ENCODE peak calls at places on chromosomes 6 and 20, in ten cellular contexts. L is upper lobe of left lung; M is lower lobe of right lung; B is uterus; G is fibroblast of lung; F is heart right ventricle; W is left ventricle myocardium inferior; T is CD8-positive, alpha-beta memory T cell; P is GM23248; V is GM23338. Q is an unnamed sample. For H3K27me3 and H3K4me1, the result is how much of the 10 kb centered on the place peaks cover.

GRCh38 chr20:2817891-2818595 is 1.9 kb downstream of the TMEM239 start:
- DNase-seq in L (no peak), M (no peak), B (no peak), G (peak), F (no peak), W (peak), T (no peak), P (no peak), V (no peak), Q (peak)

GRCh38 chr6:149170564-149171452 is 146.7 kb upstream of the TAB2 start:
- DNase-seq in L (no peak), M (no peak), B (peak), G (peak), F (peak), W (peak), T (no peak), P (no peak), V (no peak), Q (peak)

GRCh38 chr6:30113843-30114242 is 953 bp upstream of the TRIM31 start:
- DNase-seq in L (no peak), M (no peak), B (no peak), G (no peak), F (no peak), W (no peak), T (no peak), P (no peak), V (no peak), Q (no peak)

GRCh38 chr20:10667560-10668167 is 6.1 kb downstream of the JAG1 start:
- DNase-seq in L (no peak), M (no peak), B (peak), G (no peak), F (no peak), W (no peak), T (no peak), P (no peak), V (no peak), Q (no peak)

GRCh38 chr6:123803862-123804681 is at the start of gene NKAIN2:
- DNase-seq in L (no peak), M (peak), B (no peak), G (no peak), F (peak), W (peak), T (no peak), P (no peak), V (peak), Q (peak)

GRCh38 chr6:79170915-79171314 is 63.6 kb downstream of the HMGN3 start:
- DNase-seq in L (no peak), M (no peak), B (no peak), G (peak), F (no peak), W (no peak), T (no peak), P (no peak), V (no peak), Q (no peak)

GRCh38 chr20:36407196-36407733 is 101.1 kb downstream of the DLGAP4 start:
- DNase-seq in L (no peak), M (no peak), B (no peak), G (no peak), F (no peak), W (no peak), T (no peak), P (peak), V (no peak), Q (no peak)

GRCh38 chr20:1809611-1810510 is 85.3 kb upstream of the SIRPA start:
- DNase-seq in L (no peak), M (no peak), B (no peak), G (no peak), F (no peak), W (no peak), T (no peak), P (peak), V (no peak), Q (no peak)

GRCh38 chr20:39716796-39717341 is 754.7 kb downstream of the DHX35 start:
- DNase-seq in L (no peak), M (no peak), B (no peak), G (no peak), F (no peak), W (no peak), T (no peak), P (peak), V (no peak), Q (no peak)

GRCh38 chr20:5569021-5569420 is 181.2 kb upstream of the SHLD1 start:
- DNase-seq in L (no peak), M (no peak), B (peak), G (peak), F (peak), W (no peak), T (peak), P (peak), V (peak), Q (no peak)

GRCh38 chr20:42553374-42553773 is 636.3 kb downstream of the PTPRT start:
- DNase-seq in L (no peak), M (no peak), B (no peak), G (no peak), F (no peak), W (no peak), T (no peak), P (no peak), V (no peak), Q (no peak)

GRCh38 chr6:31479933-31480535 is 17.9 kb upstream of the MICB start:
- DNase-seq in L (no peak), M (no peak), B (no peak), G (no peak), F (no peak), W (no peak), T (no peak), P (no peak), V (no peak), Q (no peak)

DNA sequence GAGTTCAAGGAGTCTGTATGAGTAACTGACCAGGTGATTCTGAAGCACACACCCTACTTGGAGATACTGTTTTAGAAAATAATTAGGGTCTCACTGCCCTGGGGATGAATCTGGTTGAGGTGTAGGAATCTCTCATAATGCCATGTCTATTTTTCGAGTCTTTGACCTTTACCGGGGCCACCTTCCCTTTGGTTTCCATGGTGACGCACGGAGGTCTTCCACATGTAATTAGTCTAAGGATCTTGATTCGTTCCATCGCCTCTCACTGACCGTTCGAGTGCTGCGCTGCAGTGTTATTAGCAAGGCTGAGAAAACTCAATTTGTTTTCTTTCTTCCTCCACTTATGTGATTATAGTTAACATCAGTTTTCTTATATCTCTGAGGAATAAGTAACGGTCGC is 144.3 kb upstream of the SPACA1 start:
- DNase-seq in L (no peak), M (no peak), B (no peak), G (no peak), F (no peak), W (no peak), T (no peak), P (no peak), V (peak), Q (no peak)
- H3K27me3 ChIP-seq in L (under half), M (under half), B (under half), G (under half), F (under half), W (under half), T (under half), P (half or more), V (under half), Q (under half)

DNA sequence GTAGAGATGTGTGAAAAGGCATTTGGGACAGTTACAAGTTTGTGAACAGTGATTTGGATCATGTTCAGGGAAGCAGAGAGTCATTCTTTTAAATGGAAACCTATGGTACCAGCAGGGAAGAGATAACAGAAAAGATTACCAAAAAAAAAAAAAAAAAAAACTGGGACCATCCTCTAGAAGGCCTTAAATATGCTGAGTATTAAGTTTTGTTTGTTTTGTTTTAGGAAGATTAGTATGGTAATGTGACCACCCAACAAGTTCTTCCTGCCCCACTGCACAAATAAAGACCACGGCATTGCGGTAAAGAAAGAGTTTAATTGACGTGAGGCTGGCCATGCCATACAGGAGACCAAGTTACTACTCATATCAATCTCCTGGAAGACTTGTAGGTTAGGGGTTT is 946.2 kb downstream of the KIF16B start:
- DNase-seq in L (no peak), M (no peak), B (no peak), G (no peak), F (no peak), W (no peak), T (no peak), P (no peak), V (no peak), Q (no peak)
- H3K27ac ChIP-seq in L (no peak), M (no peak), B (no peak), G (no peak), F (no peak), W (no peak), T (no peak), P (no peak), V (peak), Q (no peak)

DNA sequence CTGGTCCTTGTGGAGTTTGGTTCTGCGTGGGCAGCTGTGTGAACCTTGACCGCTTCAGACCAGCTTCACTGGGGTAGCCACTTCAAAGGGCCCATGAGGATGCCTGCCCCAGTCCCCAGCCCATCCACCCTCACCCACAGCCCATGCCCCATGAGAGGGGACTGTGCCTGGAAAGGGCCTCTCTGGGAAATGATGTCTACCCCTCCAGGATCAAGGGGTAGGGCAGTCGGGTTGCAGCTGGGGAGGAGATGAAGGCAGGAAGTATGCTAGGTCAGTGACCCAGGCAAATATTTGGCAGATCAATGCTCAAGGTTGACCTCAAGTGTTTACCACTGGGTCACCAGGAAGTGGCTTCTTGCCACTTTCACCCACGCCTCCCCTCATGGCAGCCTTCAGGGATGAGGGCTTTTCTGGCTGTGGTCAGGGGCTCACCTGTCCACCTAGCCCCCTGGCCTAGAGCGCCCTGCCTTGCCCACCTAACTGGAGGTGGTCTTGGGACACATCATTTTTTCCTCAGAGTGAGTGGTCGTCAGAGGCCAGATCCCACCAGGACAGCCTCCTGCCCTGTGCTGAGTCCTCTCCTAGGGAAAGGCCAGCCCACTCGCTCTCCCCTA is 109.5 kb downstream of the SNX5 start:
- DNase-seq in L (no peak), M (no peak), B (no peak), G (no peak), F (no peak), W (no peak), T (no peak), P (no peak), V (no peak), Q (no peak)
- H3K4me1 ChIP-seq in L (under half), M (under half), B (under half), G (under half), F (under half), W (under half), T (under half), P (under half), V (under half), Q (under half)

GRCh38 chr20:61303675-61304074 is 51.6 kb downstream of the CDH4 start:
- DNase-seq in L (no peak), M (no peak), B (no peak), G (no peak), F (no peak), W (no peak), T (no peak), P (no peak), V (no peak), Q (no peak)
- H3K27me3 ChIP-seq in L (under half), M (under half), B (under half), G (under half), F (under half), W (half or more), T (under half), P (under half), V (under half), Q (under half)

GRCh38 chr20:51980277-51980676 is 178.0 kb upstream of the SALL4 start:
- DNase-seq in L (no peak), M (no peak), B (no peak), G (no peak), F (no peak), W (no peak), T (no peak), P (no peak), V (no peak), Q (no peak)

GRCh38 chr20:51987812-51988211 is 185.5 kb upstream of the SALL4 start:
- DNase-seq in L (no peak), M (no peak), B (no peak), G (no peak), F (no peak), W (no peak), T (no peak), P (no peak), V (no peak), Q (no peak)

GRCh38 chr20:51985013-51985415 is 182.7 kb upstream of the SALL4 start:
- DNase-seq in L (no peak), M (no peak), B (peak), G (peak), F (peak), W (no peak), T (no peak), P (peak), V (peak), Q (no peak)

DNA sequence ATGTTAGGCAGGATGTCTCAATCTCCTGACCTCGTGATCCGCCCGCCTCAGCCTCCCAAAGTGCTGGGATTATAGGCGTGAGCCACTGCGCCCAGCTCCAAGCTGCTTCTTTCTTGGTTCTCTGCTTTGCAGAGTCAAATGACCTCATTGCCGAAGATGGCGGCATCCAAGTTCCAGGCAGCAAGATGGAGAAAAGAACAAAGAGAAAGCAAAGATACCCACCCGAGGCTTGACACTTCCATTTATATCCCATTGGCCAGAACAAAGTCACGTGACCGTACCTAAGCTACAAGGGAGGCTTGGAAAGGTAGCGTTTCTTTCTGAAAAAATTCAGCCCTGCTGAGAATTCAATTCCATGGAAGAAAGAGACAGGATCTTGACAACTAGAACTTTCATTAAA is 183.4 kb upstream of the SALL4 start:
- DNase-seq in L (no peak), M (no peak), B (no peak), G (no peak), F (no peak), W (no peak), T (no peak), P (no peak), V (no peak), Q (no peak)
- H3K27ac ChIP-seq in L (peak), M (no peak), B (peak), G (peak), F (peak), W (peak), T (no peak), P (peak), V (peak), Q (no peak)